ENCODE peak calls at places on chromosome 19, in eight cellular contexts. Z is cardiac muscle cell, F is AG10803, C is AG09319, B is GM12865, S is choroid plexus epithelial cell, O is fibroblast of pulmonary artery, E is fibroblast of villous mesenchyme. M is an unnamed sample.

GRCh38 chr19:19101540-19101939 is 36.7 kb downstream of the TMEM161A start:
- DNase-seq in Z (no peak), F (no peak), C (no peak), B (no peak), S (no peak), O (no peak), E (no peak), M (no peak)

GRCh38 chr19:54319049-54319448 is 6.1 kb upstream of the LILRA5 start:
- DNase-seq in Z (no peak), F (no peak), C (no peak), B (no peak), S (no peak), O (no peak), E (no peak), M (no peak)

GRCh38 chr19:45585158-45585577 is 566 bp upstream of the OPA3 start:
- DNase-seq in Z (no peak), F (no peak), C (no peak), B (no peak), S (no peak), O (no peak), E (no peak), M (no peak)

GRCh38 chr19:34979819-34980640 is 16.0 kb upstream of the ZNF792 start:
- DNase-seq in Z (no peak), F (no peak), C (no peak), B (no peak), S (no peak), O (no peak), E (no peak), M (no peak)

GRCh38 chr19:7787141-7787540 is 24.1 kb downstream of the CLEC4M start:
- DNase-seq in Z (no peak), F (no peak), C (no peak), B (no peak), S (no peak), O (no peak), E (no peak), M (no peak)

GRCh38 chr19:14632286-14632685 is 42.4 kb downstream of the ADGRE3 start:
- DNase-seq in Z (peak; percentile 13), F (no peak), C (no peak), B (peak; percentile 58), S (peak; percentile 40), O (peak; percentile 24), E (peak; percentile 19), M (peak; percentile 17)

GRCh38 chr19:50050406-50051223 is 24.8 kb downstream of the ZNF473 start:
- DNase-seq in Z (peak; percentile 85), F (peak; percentile 81), C (peak; percentile 47), B (peak; percentile 53), S (peak; percentile 73), O (peak; percentile 79), E (peak; percentile 81), M (peak; percentile 76)

GRCh38 chr19:14181906-14182305 is 24.1 kb downstream of the ADGRL1 start:
- DNase-seq in Z (no peak), F (no peak), C (no peak), B (no peak), S (no peak), O (no peak), E (no peak), M (no peak)

GRCh38 chr19:50703915-50704548 is 15.6 kb downstream of the SHANK1 start:
- DNase-seq in Z (peak; percentile 9), F (no peak), C (no peak), B (no peak), S (no peak), O (no peak), E (no peak), M (no peak)

DNA sequence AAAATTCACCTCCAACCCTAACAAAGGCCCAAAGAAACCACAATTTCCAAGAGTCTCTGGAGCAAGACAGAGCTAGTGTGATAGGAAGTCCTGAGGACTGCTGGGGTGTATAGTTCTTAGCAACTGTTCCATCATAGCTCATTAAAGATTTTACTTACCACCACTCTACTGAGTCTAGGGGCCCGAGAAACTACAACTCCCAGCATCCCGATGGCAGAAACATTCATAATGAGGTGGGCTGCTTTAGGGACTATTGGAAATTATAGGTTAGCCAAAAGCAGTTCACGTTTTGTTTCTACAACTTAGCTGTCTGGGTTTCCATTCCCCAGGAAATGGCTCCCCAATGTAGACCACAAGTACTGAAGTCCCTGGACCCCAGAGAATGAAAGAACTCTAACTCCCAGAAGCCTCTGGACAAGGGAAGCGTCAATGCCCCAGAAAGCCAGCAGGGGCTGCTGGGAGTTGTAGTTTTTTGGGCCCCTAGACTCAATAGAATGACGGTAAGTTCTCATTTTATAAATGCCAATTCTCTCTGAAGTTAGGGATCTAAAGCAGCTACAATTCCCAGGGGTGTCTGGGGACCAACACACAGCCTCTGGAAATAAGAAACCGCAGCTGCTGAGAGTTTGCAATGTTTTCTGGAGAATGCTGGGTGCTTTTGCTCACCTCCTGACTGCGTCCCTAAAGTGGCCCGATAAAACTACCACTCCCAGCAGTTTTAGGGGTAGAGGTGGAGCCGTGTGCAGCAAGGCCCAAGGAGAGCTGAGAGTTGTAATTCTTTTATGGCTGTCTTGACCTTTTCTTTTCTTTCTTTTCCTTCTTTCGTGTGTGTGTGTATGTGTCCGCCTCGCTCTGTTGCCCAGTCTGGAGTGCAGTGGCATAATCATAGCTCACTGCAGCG is 11.1 kb downstream of the FTL start:
- DNase-seq in Z (no peak), F (no peak), C (no peak), B (peak; percentile 65), S (peak; percentile 40), O (no peak), E (no peak), M (no peak)
- TF ChIP-seq CTCF in Z (peak; percentile 19), F (no peak), C (no peak), B (no peak), S (peak; percentile 29), O (no peak), E (peak; percentile 18), M (no peak)

GRCh38 chr19:40398417-40399056 is 8.6 kb upstream of the HIPK4 start:
- DNase-seq in Z (no peak), F (no peak), C (no peak), B (peak; percentile 32), S (peak; percentile 49), O (no peak), E (no peak), M (peak; percentile 87)

GRCh38 chr19:40397568-40397906 is 7.6 kb upstream of the HIPK4 start:
- DNase-seq in Z (no peak), F (no peak), C (no peak), B (no peak), S (no peak), O (no peak), E (no peak), M (no peak)

GRCh38 chr19:40400521-40400920 is 10.5 kb upstream of the HIPK4 start:
- DNase-seq in Z (no peak), F (peak; percentile 37), C (no peak), B (no peak), S (no peak), O (no peak), E (no peak), M (no peak)

GRCh38 chr19:40407714-40408600 is 5.2 kb downstream of the PRX start:
- DNase-seq in Z (no peak), F (no peak), C (no peak), B (no peak), S (no peak), O (no peak), E (no peak), M (no peak)

DNA sequence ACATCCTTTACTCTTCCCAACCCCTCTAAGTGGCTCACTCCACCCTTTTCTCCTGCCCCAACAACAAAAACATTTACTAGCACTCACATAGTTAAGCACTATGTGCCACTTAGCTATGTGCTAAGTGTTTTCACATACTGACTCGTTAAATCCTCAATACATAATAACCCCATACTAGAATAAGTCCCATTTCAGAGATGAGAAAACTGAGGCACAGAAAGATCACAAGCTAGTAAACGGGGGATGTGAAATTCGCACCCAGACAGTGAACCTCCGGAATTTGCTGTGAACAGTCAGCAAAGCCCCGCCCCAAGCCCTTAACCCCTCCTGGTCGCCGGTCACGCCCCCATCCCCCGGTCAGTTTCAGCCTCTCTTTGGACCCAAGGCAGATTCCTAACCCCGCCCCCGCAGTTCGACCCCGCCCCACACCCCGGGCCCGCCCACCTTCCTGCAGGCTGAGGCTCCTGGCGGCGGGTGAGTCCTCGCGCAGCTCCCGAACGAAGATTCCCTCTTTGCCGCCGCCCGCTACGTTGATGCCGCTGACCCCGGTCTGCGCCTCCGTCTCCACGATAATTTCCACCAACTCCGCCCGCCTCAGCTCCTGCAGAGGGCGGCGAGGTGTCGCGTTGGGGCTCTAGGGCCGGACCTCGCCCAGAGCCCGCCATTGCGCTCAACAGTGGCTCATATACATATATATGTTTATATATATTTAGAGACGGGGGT is 9.8 kb downstream of the PRX start:
- DNase-seq in Z (peak; percentile 96), F (peak; percentile 87), C (peak; percentile 70), B (peak; percentile 97), S (peak; percentile 94), O (peak; percentile 92), E (peak; percentile 90), M (peak; percentile 85)
- TF ChIP-seq CTCF in Z (no peak), F (no peak), C (no peak), B (no peak), S (peak; percentile 11), O (no peak), E (no peak), M (no peak)

GRCh38 chr19:1605236-1606137 is at the start of gene UQCR11:
- DNase-seq in Z (peak; percentile 97), F (peak; percentile 96), C (peak; percentile 90), B (peak; percentile 98), S (peak; percentile 98), O (peak; percentile 96), E (peak; percentile 97), M (peak; percentile 95)

GRCh38 chr19:1599460-1599846 is 5.8 kb downstream of the UQCR11 start:
- DNase-seq in Z (no peak), F (no peak), C (no peak), B (no peak), S (no peak), O (no peak), E (no peak), M (no peak)

GRCh38 chr19:1598777-1599459 is 6.3 kb upstream of the MBD3 start:
- DNase-seq in Z (no peak), F (no peak), C (no peak), B (no peak), S (no peak), O (no peak), E (no peak), M (no peak)

GRCh38 chr19:1601613-1602064 is 3.6 kb downstream of the UQCR11 start:
- DNase-seq in Z (no peak), F (no peak), C (no peak), B (no peak), S (peak; percentile 15), O (no peak), E (no peak), M (no peak)

DNA sequence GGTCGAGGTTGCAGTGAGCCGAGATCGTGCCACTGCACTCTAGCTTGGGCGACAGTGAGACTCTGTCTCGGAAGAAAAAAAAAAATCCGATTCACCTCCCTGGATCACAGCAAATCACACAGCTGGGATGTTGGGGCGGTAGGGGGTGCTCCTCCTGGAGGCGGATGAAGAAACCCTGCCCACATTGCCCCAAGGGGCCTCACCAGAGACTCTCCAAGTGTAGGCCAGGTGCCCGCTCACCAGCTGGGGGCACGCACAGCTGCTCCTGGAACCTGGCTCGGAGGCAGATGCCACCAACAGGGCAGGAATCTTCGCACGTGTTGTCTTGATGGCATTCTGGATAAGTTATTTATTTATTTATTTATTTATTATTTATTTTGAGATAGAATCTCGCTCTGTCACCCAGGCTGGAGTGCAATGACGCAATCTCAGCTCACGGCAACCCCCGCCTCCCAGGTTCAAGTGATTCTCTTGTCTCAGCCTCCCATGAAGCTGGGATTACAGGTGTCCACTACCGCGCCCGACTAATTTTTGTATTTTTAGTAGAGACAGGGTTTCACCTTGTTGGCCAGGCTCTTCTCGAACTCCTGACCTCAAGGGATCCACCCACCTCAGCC is 3.1 kb downstream of the UQCR11 start:
- DNase-seq in Z (no peak), F (no peak), C (no peak), B (no peak), S (no peak), O (no peak), E (no peak), M (no peak)
- TF ChIP-seq CTCF in Z (no peak), F (no peak), C (no peak), B (no peak), S (no peak), O (no peak), E (no peak), M (no peak)

GRCh38 chr19:30046522-30046921 is 104.5 kb downstream of the URI1 start:
- DNase-seq in Z (no peak), F (no peak), C (no peak), B (peak; percentile 56), S (peak; percentile 78), O (peak; percentile 9), E (no peak), M (no peak)
- TF ChIP-seq CTCF in Z (peak; percentile 38), F (peak; percentile 56), C (peak; percentile 46), B (peak; percentile 60), S (peak; percentile 80), O (peak; percentile 46), E (peak; percentile 34), M (peak; percentile 43)

M was measured in epithelial cell of esophagus.